ENCODE peak calls at places on chromosome 2, in seven cellular contexts. One of them, this sample, is unnamed.

GRCh38 chr2:199458017-199458805 is 472 bp upstream of the SATB2 start:
- DNase-seq in activated T-helper 1 cell treated with anti-CD3 and anti-CD28 coated beads, Interleukin-12 subunit alpha, Interleukin-12 subunit beta, Interleukin-2, Interleukin-4 antibody, amounts not matched to agents 30 ng/mL and 10 ng/mL and 1 ng/mL, durations not matched to agents 14 hours and 24 hours and 36 hours: no peak
- DNase-seq in fibroblast of the aortic adventitia: no peak
- DNase-seq in activated effector memory CD4-positive, alpha-beta T cell treated with anti-CD3 and anti-CD28 coated beads, Interleukin-2, amount 50 U/mL, for 16 hours: no peak
- DNase-seq in posterior cingulate gyrus: no peak
- DNase-seq in T follicular helper cell: no peak
- DNase-seq in pons: no peak
- DNase-seq in this sample: no peak

GRCh38 chr2:119216994-119217393 is 6.6 kb upstream of the STEAP3 start:
- DNase-seq in activated effector memory CD4-positive, alpha-beta T cell treated with anti-CD3 and anti-CD28 coated beads, Interleukin-2, amount 50 U/mL, for 16 hours: no peak
- DNase-seq in fibroblast of the aortic adventitia: no peak
- DNase-seq in activated T-helper 1 cell treated with anti-CD3 and anti-CD28 coated beads, Interleukin-12 subunit alpha, Interleukin-12 subunit beta, Interleukin-2, Interleukin-4 antibody, amounts not matched to agents 30 ng/mL and 10 ng/mL and 1 ng/mL, durations not matched to agents 14 hours and 24 hours and 36 hours: no peak
- DNase-seq in posterior cingulate gyrus: no peak
- DNase-seq in pons: no peak
- DNase-seq in T follicular helper cell: no peak
- DNase-seq in this sample: no peak

GRCh38 chr2:129229196-129229595 is 750.3 kb upstream of the RAB6C start:
- DNase-seq in pons: no peak
- DNase-seq in activated effector memory CD4-positive, alpha-beta T cell treated with anti-CD3 and anti-CD28 coated beads, Interleukin-2, amount 50 U/mL, for 16 hours: no peak
- DNase-seq in posterior cingulate gyrus: no peak
- DNase-seq in fibroblast of the aortic adventitia: no peak
- DNase-seq in activated T-helper 1 cell treated with anti-CD3 and anti-CD28 coated beads, Interleukin-12 subunit alpha, Interleukin-12 subunit beta, Interleukin-2, Interleukin-4 antibody, amounts not matched to agents 30 ng/mL and 10 ng/mL and 1 ng/mL, durations not matched to agents 14 hours and 24 hours and 36 hours: no peak
- DNase-seq in T follicular helper cell: no peak
- DNase-seq in this sample: no peak

GRCh38 chr2:71070294-71071025 is 2.0 kb downstream of the NAGK start:
- DNase-seq in activated T-helper 1 cell treated with anti-CD3 and anti-CD28 coated beads, Interleukin-12 subunit alpha, Interleukin-12 subunit beta, Interleukin-2, Interleukin-4 antibody, amounts not matched to agents 30 ng/mL and 10 ng/mL and 1 ng/mL, durations not matched to agents 14 hours and 24 hours and 36 hours: no peak
- DNase-seq in activated effector memory CD4-positive, alpha-beta T cell treated with anti-CD3 and anti-CD28 coated beads, Interleukin-2, amount 50 U/mL, for 16 hours: no peak
- DNase-seq in T follicular helper cell: no peak
- DNase-seq in fibroblast of the aortic adventitia: peak
- DNase-seq in pons: peak
- DNase-seq in posterior cingulate gyrus: no peak
- DNase-seq in this sample: no peak

GRCh38 chr2:191303349-191304005 is 58.3 kb downstream of the MYO1B start:
- DNase-seq in activated T-helper 1 cell treated with anti-CD3 and anti-CD28 coated beads, Interleukin-12 subunit alpha, Interleukin-12 subunit beta, Interleukin-2, Interleukin-4 antibody, amounts not matched to agents 30 ng/mL and 10 ng/mL and 1 ng/mL, durations not matched to agents 14 hours and 24 hours and 36 hours: no peak
- DNase-seq in T follicular helper cell: no peak
- DNase-seq in posterior cingulate gyrus: no peak
- DNase-seq in activated effector memory CD4-positive, alpha-beta T cell treated with anti-CD3 and anti-CD28 coated beads, Interleukin-2, amount 50 U/mL, for 16 hours: no peak
- DNase-seq in pons: no peak
- DNase-seq in fibroblast of the aortic adventitia: no peak
- DNase-seq in this sample: no peak

GRCh38 chr2:28401411-28401810 is 8.8 kb downstream of the FOSL2 start:
- DNase-seq in fibroblast of the aortic adventitia: no peak
- DNase-seq in activated effector memory CD4-positive, alpha-beta T cell treated with anti-CD3 and anti-CD28 coated beads, Interleukin-2, amount 50 U/mL, for 16 hours: no peak
- DNase-seq in activated T-helper 1 cell treated with anti-CD3 and anti-CD28 coated beads, Interleukin-12 subunit alpha, Interleukin-12 subunit beta, Interleukin-2, Interleukin-4 antibody, amounts not matched to agents 30 ng/mL and 10 ng/mL and 1 ng/mL, durations not matched to agents 14 hours and 24 hours and 36 hours: no peak
- DNase-seq in T follicular helper cell: no peak
- DNase-seq in posterior cingulate gyrus: no peak
- DNase-seq in pons: no peak
- DNase-seq in this sample: no peak

GRCh38 chr2:184756885-184757284 is 158.6 kb downstream of the ZNF804A start:
- DNase-seq in T follicular helper cell: no peak
- DNase-seq in fibroblast of the aortic adventitia: peak
- DNase-seq in activated T-helper 1 cell treated with anti-CD3 and anti-CD28 coated beads, Interleukin-12 subunit alpha, Interleukin-12 subunit beta, Interleukin-2, Interleukin-4 antibody, amounts not matched to agents 30 ng/mL and 10 ng/mL and 1 ng/mL, durations not matched to agents 14 hours and 24 hours and 36 hours: no peak
- DNase-seq in posterior cingulate gyrus: no peak
- DNase-seq in pons: no peak
- DNase-seq in activated effector memory CD4-positive, alpha-beta T cell treated with anti-CD3 and anti-CD28 coated beads, Interleukin-2, amount 50 U/mL, for 16 hours: no peak
- DNase-seq in this sample: no peak

GRCh38 chr2:226795281-226796011 is 4.2 kb downstream of the IRS1 start:
- DNase-seq in pons: no peak
- DNase-seq in T follicular helper cell: no peak
- DNase-seq in posterior cingulate gyrus: no peak
- DNase-seq in activated effector memory CD4-positive, alpha-beta T cell treated with anti-CD3 and anti-CD28 coated beads, Interleukin-2, amount 50 U/mL, for 16 hours: no peak
- DNase-seq in fibroblast of the aortic adventitia: no peak
- DNase-seq in activated T-helper 1 cell treated with anti-CD3 and anti-CD28 coated beads, Interleukin-12 subunit alpha, Interleukin-12 subunit beta, Interleukin-2, Interleukin-4 antibody, amounts not matched to agents 30 ng/mL and 10 ng/mL and 1 ng/mL, durations not matched to agents 14 hours and 24 hours and 36 hours: no peak
- DNase-seq in this sample: no peak

GRCh38 chr2:105437708-105438103 is 38.9 kb upstream of the FHL2 start:
- DNase-seq in activated effector memory CD4-positive, alpha-beta T cell treated with anti-CD3 and anti-CD28 coated beads, Interleukin-2, amount 50 U/mL, for 16 hours: no peak
- DNase-seq in posterior cingulate gyrus: no peak
- DNase-seq in pons: no peak
- DNase-seq in T follicular helper cell: no peak
- DNase-seq in fibroblast of the aortic adventitia: peak
- DNase-seq in activated T-helper 1 cell treated with anti-CD3 and anti-CD28 coated beads, Interleukin-12 subunit alpha, Interleukin-12 subunit beta, Interleukin-2, Interleukin-4 antibody, amounts not matched to agents 30 ng/mL and 10 ng/mL and 1 ng/mL, durations not matched to agents 14 hours and 24 hours and 36 hours: no peak
- DNase-seq in this sample: no peak

GRCh38 chr2:229610359-229610758 is 104.0 kb downstream of the DNER start:
- DNase-seq in pons: no peak
- DNase-seq in activated T-helper 1 cell treated with anti-CD3 and anti-CD28 coated beads, Interleukin-12 subunit alpha, Interleukin-12 subunit beta, Interleukin-2, Interleukin-4 antibody, amounts not matched to agents 30 ng/mL and 10 ng/mL and 1 ng/mL, durations not matched to agents 14 hours and 24 hours and 36 hours: no peak
- DNase-seq in fibroblast of the aortic adventitia: peak
- DNase-seq in T follicular helper cell: no peak
- DNase-seq in posterior cingulate gyrus: no peak
- DNase-seq in activated effector memory CD4-positive, alpha-beta T cell treated with anti-CD3 and anti-CD28 coated beads, Interleukin-2, amount 50 U/mL, for 16 hours: no peak
- DNase-seq in this sample: no peak

GRCh38 chr2:1515986-1516797 is 102.9 kb downstream of the TPO start:
- DNase-seq in posterior cingulate gyrus: no peak
- DNase-seq in activated effector memory CD4-positive, alpha-beta T cell treated with anti-CD3 and anti-CD28 coated beads, Interleukin-2, amount 50 U/mL, for 16 hours: no peak
- DNase-seq in activated T-helper 1 cell treated with anti-CD3 and anti-CD28 coated beads, Interleukin-12 subunit alpha, Interleukin-12 subunit beta, Interleukin-2, Interleukin-4 antibody, amounts not matched to agents 30 ng/mL and 10 ng/mL and 1 ng/mL, durations not matched to agents 14 hours and 24 hours and 36 hours: no peak
- DNase-seq in pons: no peak
- DNase-seq in fibroblast of the aortic adventitia: no peak
- DNase-seq in T follicular helper cell: no peak
- DNase-seq in this sample: no peak